ENCODE peak calls at places on chromosomes 2 and 18, in six cellular contexts. One of them, this sample, is unnamed.

GRCh38 chr2:109031481-109032228 is 42.6 kb upstream of the EDAR start:
- DNase-seq in activated CD4-positive, CD25-positive, alpha-beta regulatory T cell: peak
- DNase-seq in NT2/D1: peak
- DNase-seq in NCI-H460: no peak
- DNase-seq in ELR: peak
- DNase-seq in stimulated activated CD4-positive, alpha-beta T cell treated with anti-CD3 and anti-CD28 coated beads, Interleukin-1b, Interleukin-23, amount 100 ng/mL, for 24 hours: peak
- DNase-seq in this sample: no peak

GRCh38 chr2:45342-46130 is 769 bp downstream of the FAM110C start:
- DNase-seq in ELR: no peak
- DNase-seq in NT2/D1: no peak
- DNase-seq in NCI-H460: no peak
- DNase-seq in stimulated activated CD4-positive, alpha-beta T cell treated with anti-CD3 and anti-CD28 coated beads, Interleukin-1b, Interleukin-23, amount 100 ng/mL, for 24 hours: no peak
- DNase-seq in activated CD4-positive, CD25-positive, alpha-beta regulatory T cell: no peak
- DNase-seq in this sample: no peak

GRCh38 chr2:136444323-136444722 is 321.0 kb upstream of the THSD7B start:
- DNase-seq in stimulated activated CD4-positive, alpha-beta T cell treated with anti-CD3 and anti-CD28 coated beads, Interleukin-1b, Interleukin-23, amount 100 ng/mL, for 24 hours: no peak
- DNase-seq in activated CD4-positive, CD25-positive, alpha-beta regulatory T cell: no peak
- DNase-seq in NT2/D1: no peak
- DNase-seq in NCI-H460: no peak
- DNase-seq in ELR: no peak
- DNase-seq in this sample: no peak

GRCh38 chr2:144348846-144349245 is 171.1 kb downstream of the ZEB2 start:
- DNase-seq in activated CD4-positive, CD25-positive, alpha-beta regulatory T cell: no peak
- DNase-seq in NT2/D1: no peak
- DNase-seq in NCI-H460: no peak
- DNase-seq in ELR: no peak
- DNase-seq in stimulated activated CD4-positive, alpha-beta T cell treated with anti-CD3 and anti-CD28 coated beads, Interleukin-1b, Interleukin-23, amount 100 ng/mL, for 24 hours: no peak
- DNase-seq in this sample: no peak

GRCh38 chr18:63677490-63678225 is 16.0 kb upstream of the SERPINB3 start:
- DNase-seq in ELR: peak
- DNase-seq in NCI-H460: peak
- DNase-seq in NT2/D1: no peak
- DNase-seq in stimulated activated CD4-positive, alpha-beta T cell treated with anti-CD3 and anti-CD28 coated beads, Interleukin-1b, Interleukin-23, amount 100 ng/mL, for 24 hours: no peak
- DNase-seq in activated CD4-positive, CD25-positive, alpha-beta regulatory T cell: no peak
- DNase-seq in this sample: peak

GRCh38 chr2:171159326-171160118 is 1.2 kb downstream of the TLK1 start:
- DNase-seq in NCI-H460: peak
- DNase-seq in NT2/D1: no peak
- DNase-seq in stimulated activated CD4-positive, alpha-beta T cell treated with anti-CD3 and anti-CD28 coated beads, Interleukin-1b, Interleukin-23, amount 100 ng/mL, for 24 hours: peak
- DNase-seq in ELR: peak
- DNase-seq in activated CD4-positive, CD25-positive, alpha-beta regulatory T cell: peak
- DNase-seq in this sample: peak

GRCh38 chr2:75587954-75588587 is 27.3 kb upstream of the EVA1A start:
- DNase-seq in NCI-H460: no peak
- DNase-seq in stimulated activated CD4-positive, alpha-beta T cell treated with anti-CD3 and anti-CD28 coated beads, Interleukin-1b, Interleukin-23, amount 100 ng/mL, for 24 hours: no peak
- DNase-seq in NT2/D1: no peak
- DNase-seq in ELR: peak
- DNase-seq in activated CD4-positive, CD25-positive, alpha-beta regulatory T cell: no peak
- DNase-seq in this sample: peak

GRCh38 chr18:12995424-12995823 is 4.3 kb downstream of the CEP192 start:
- DNase-seq in stimulated activated CD4-positive, alpha-beta T cell treated with anti-CD3 and anti-CD28 coated beads, Interleukin-1b, Interleukin-23, amount 100 ng/mL, for 24 hours: no peak
- DNase-seq in NCI-H460: no peak
- DNase-seq in NT2/D1: no peak
- DNase-seq in activated CD4-positive, CD25-positive, alpha-beta regulatory T cell: no peak
- DNase-seq in ELR: no peak
- DNase-seq in this sample: no peak

GRCh38 chr2:5766621-5767020 is 74.4 kb downstream of the SOX11 start:
- DNase-seq in activated CD4-positive, CD25-positive, alpha-beta regulatory T cell: no peak
- DNase-seq in stimulated activated CD4-positive, alpha-beta T cell treated with anti-CD3 and anti-CD28 coated beads, Interleukin-1b, Interleukin-23, amount 100 ng/mL, for 24 hours: no peak
- DNase-seq in ELR: no peak
- DNase-seq in NT2/D1: no peak
- DNase-seq in NCI-H460: no peak
- DNase-seq in this sample: no peak

GRCh38 chr2:70248810-70249438 is 496 bp upstream of the TIA1 start:
- DNase-seq in ELR: no peak
- DNase-seq in activated CD4-positive, CD25-positive, alpha-beta regulatory T cell: peak
- DNase-seq in stimulated activated CD4-positive, alpha-beta T cell treated with anti-CD3 and anti-CD28 coated beads, Interleukin-1b, Interleukin-23, amount 100 ng/mL, for 24 hours: peak
- DNase-seq in NT2/D1: no peak
- DNase-seq in NCI-H460: peak
- DNase-seq in this sample: no peak